ENCODE peak calls at places on chromosomes 5 and 9, in four cellular contexts. One of them, this sample, is unnamed.

GRCh38 chr5:134533115-134533815 is 7.8 kb downstream of the JADE2 start:
- DNase-seq in stimulated activated CD8-positive, alpha-beta memory T cell treated with anti-CD3 and anti-CD28 coated beads, Interleukin-15, amount 100 ng/mL, for 1 hour: no peak
- DNase-seq in ELR: no peak
- DNase-seq in Kasumi-1: peak
- DNase-seq in this sample: peak

GRCh38 chr5:143139585-143139984 is 263.9 kb downstream of the NR3C1 start:
- DNase-seq in stimulated activated CD8-positive, alpha-beta memory T cell treated with anti-CD3 and anti-CD28 coated beads, Interleukin-15, amount 100 ng/mL, for 1 hour: no peak
- DNase-seq in ELR: no peak
- DNase-seq in Kasumi-1: no peak
- DNase-seq in this sample: no peak

GRCh38 chr5:6707852-6708251 is 5.4 kb upstream of the TENT4A start:
- DNase-seq in stimulated activated CD8-positive, alpha-beta memory T cell treated with anti-CD3 and anti-CD28 coated beads, Interleukin-15, amount 100 ng/mL, for 1 hour: no peak
- DNase-seq in ELR: no peak
- DNase-seq in Kasumi-1: no peak
- DNase-seq in this sample: no peak

GRCh38 chr9:16794871-16795639 is 75.4 kb downstream of the BNC2 start:
- DNase-seq in stimulated activated CD8-positive, alpha-beta memory T cell treated with anti-CD3 and anti-CD28 coated beads, Interleukin-15, amount 100 ng/mL, for 1 hour: no peak
- DNase-seq in ELR: peak
- DNase-seq in Kasumi-1: no peak
- DNase-seq in this sample: peak

GRCh38 chr5:132134384-132134783 is 60.8 kb downstream of the CSF2 start:
- DNase-seq in stimulated activated CD8-positive, alpha-beta memory T cell treated with anti-CD3 and anti-CD28 coated beads, Interleukin-15, amount 100 ng/mL, for 1 hour: no peak
- DNase-seq in ELR: peak
- DNase-seq in Kasumi-1: peak
- DNase-seq in this sample: no peak

GRCh38 chr5:63375851-63376250 is 586.4 kb downstream of the HTR1A start:
- DNase-seq in stimulated activated CD8-positive, alpha-beta memory T cell treated with anti-CD3 and anti-CD28 coated beads, Interleukin-15, amount 100 ng/mL, for 1 hour: no peak
- DNase-seq in ELR: no peak
- DNase-seq in Kasumi-1: no peak
- DNase-seq in this sample: no peak

GRCh38 chr9:72129271-72130156 is 19.7 kb upstream of the GDA start:
- DNase-seq in stimulated activated CD8-positive, alpha-beta memory T cell treated with anti-CD3 and anti-CD28 coated beads, Interleukin-15, amount 100 ng/mL, for 1 hour: no peak
- DNase-seq in ELR: no peak
- DNase-seq in Kasumi-1: no peak
- DNase-seq in this sample: no peak

GRCh38 chr5:31585519-31586270 is 53.2 kb upstream of the PDZD2 start:
- DNase-seq in stimulated activated CD8-positive, alpha-beta memory T cell treated with anti-CD3 and anti-CD28 coated beads, Interleukin-15, amount 100 ng/mL, for 1 hour: no peak
- DNase-seq in ELR: no peak
- DNase-seq in Kasumi-1: no peak
- DNase-seq in this sample: no peak

GRCh38 chr5:76404694-76405306 is 1.7 kb downstream of the IQGAP2 start:
- DNase-seq in stimulated activated CD8-positive, alpha-beta memory T cell treated with anti-CD3 and anti-CD28 coated beads, Interleukin-15, amount 100 ng/mL, for 1 hour: no peak
- DNase-seq in ELR: no peak
- DNase-seq in Kasumi-1: peak
- DNase-seq in this sample: no peak

GRCh38 chr9:76045217-76045616 is 154.7 kb downstream of the PCSK5 start:
- DNase-seq in stimulated activated CD8-positive, alpha-beta memory T cell treated with anti-CD3 and anti-CD28 coated beads, Interleukin-15, amount 100 ng/mL, for 1 hour: no peak
- DNase-seq in ELR: no peak
- DNase-seq in Kasumi-1: no peak
- DNase-seq in this sample: no peak

GRCh38 chr5:39164016-39164415 is 55.3 kb downstream of the FYB1 start:
- DNase-seq in stimulated activated CD8-positive, alpha-beta memory T cell treated with anti-CD3 and anti-CD28 coated beads, Interleukin-15, amount 100 ng/mL, for 1 hour: no peak
- DNase-seq in ELR: no peak
- DNase-seq in Kasumi-1: no peak
- DNase-seq in this sample: no peak

GRCh38 chr5:111083323-111083722 is 8.8 kb upstream of the WDR36 start:
- DNase-seq in stimulated activated CD8-positive, alpha-beta memory T cell treated with anti-CD3 and anti-CD28 coated beads, Interleukin-15, amount 100 ng/mL, for 1 hour: no peak
- DNase-seq in ELR: no peak
- DNase-seq in Kasumi-1: no peak
- DNase-seq in this sample: no peak

GRCh38 chr9:37374892-37375291 is 47.6 kb upstream of the GRHPR start:
- DNase-seq in stimulated activated CD8-positive, alpha-beta memory T cell treated with anti-CD3 and anti-CD28 coated beads, Interleukin-15, amount 100 ng/mL, for 1 hour: no peak
- DNase-seq in ELR: no peak
- DNase-seq in Kasumi-1: no peak
- DNase-seq in this sample: no peak

GRCh38 chr5:65190328-65191053 is 291.2 kb downstream of the ADAMTS6 start:
- DNase-seq in stimulated activated CD8-positive, alpha-beta memory T cell treated with anti-CD3 and anti-CD28 coated beads, Interleukin-15, amount 100 ng/mL, for 1 hour: no peak
- DNase-seq in ELR: peak
- DNase-seq in Kasumi-1: no peak
- DNase-seq in this sample: no peak

GRCh38 chr5:160656961-160657570 is 194.9 kb downstream of the ATP10B start:
- DNase-seq in stimulated activated CD8-positive, alpha-beta memory T cell treated with anti-CD3 and anti-CD28 coated beads, Interleukin-15, amount 100 ng/mL, for 1 hour: no peak
- DNase-seq in ELR: no peak
- DNase-seq in Kasumi-1: no peak
- DNase-seq in this sample: no peak

GRCh38 chr9:132610661-132611060 is 28.3 kb downstream of the BARHL1 start:
- DNase-seq in stimulated activated CD8-positive, alpha-beta memory T cell treated with anti-CD3 and anti-CD28 coated beads, Interleukin-15, amount 100 ng/mL, for 1 hour: no peak
- DNase-seq in ELR: no peak
- DNase-seq in Kasumi-1: peak
- DNase-seq in this sample: no peak

GRCh38 chr5:80959138-80959537 is 1.0 kb upstream of the RASGRF2 start:
- DNase-seq in stimulated activated CD8-positive, alpha-beta memory T cell treated with anti-CD3 and anti-CD28 coated beads, Interleukin-15, amount 100 ng/mL, for 1 hour: no peak
- DNase-seq in ELR: no peak
- DNase-seq in Kasumi-1: no peak
- DNase-seq in this sample: no peak

GRCh38 chr9:113962391-113962790 is 86.3 kb downstream of the ZNF618 start:
- DNase-seq in stimulated activated CD8-positive, alpha-beta memory T cell treated with anti-CD3 and anti-CD28 coated beads, Interleukin-15, amount 100 ng/mL, for 1 hour: no peak
- DNase-seq in ELR: no peak
- DNase-seq in Kasumi-1: no peak
- DNase-seq in this sample: no peak

GRCh38 chr9:113526841-113527240 is 63.3 kb downstream of the RGS3 start:
- DNase-seq in stimulated activated CD8-positive, alpha-beta memory T cell treated with anti-CD3 and anti-CD28 coated beads, Interleukin-15, amount 100 ng/mL, for 1 hour: no peak
- DNase-seq in ELR: no peak
- DNase-seq in Kasumi-1: no peak
- DNase-seq in this sample: no peak

GRCh38 chr5:149273237-149273636 is 1.6 kb downstream of the AFAP1L1 start:
- DNase-seq in stimulated activated CD8-positive, alpha-beta memory T cell treated with anti-CD3 and anti-CD28 coated beads, Interleukin-15, amount 100 ng/mL, for 1 hour: no peak
- DNase-seq in ELR: no peak
- DNase-seq in Kasumi-1: no peak
- DNase-seq in this sample: no peak

GRCh38 chr5:132962429-132962928 is 955 bp downstream of the AFF4 start:
- DNase-seq in stimulated activated CD8-positive, alpha-beta memory T cell treated with anti-CD3 and anti-CD28 coated beads, Interleukin-15, amount 100 ng/mL, for 1 hour: no peak
- DNase-seq in ELR: peak
- DNase-seq in Kasumi-1: peak
- DNase-seq in this sample: no peak

GRCh38 chr9:105901514-105902109 is 207.3 kb downstream of the TMEM38B start:
- DNase-seq in stimulated activated CD8-positive, alpha-beta memory T cell treated with anti-CD3 and anti-CD28 coated beads, Interleukin-15, amount 100 ng/mL, for 1 hour: no peak
- DNase-seq in ELR: peak
- DNase-seq in Kasumi-1: peak
- DNase-seq in this sample: no peak

GRCh38 chr9:126611188-126611587 is 2.5 kb upstream of the LMX1B start:
- DNase-seq in stimulated activated CD8-positive, alpha-beta memory T cell treated with anti-CD3 and anti-CD28 coated beads, Interleukin-15, amount 100 ng/mL, for 1 hour: no peak
- DNase-seq in ELR: no peak
- DNase-seq in Kasumi-1: no peak
- DNase-seq in this sample: no peak

GRCh38 chr9:84239341-84239740 is 101.2 kb downstream of the SLC28A3 start:
- DNase-seq in stimulated activated CD8-positive, alpha-beta memory T cell treated with anti-CD3 and anti-CD28 coated beads, Interleukin-15, amount 100 ng/mL, for 1 hour: no peak
- DNase-seq in ELR: no peak
- DNase-seq in Kasumi-1: no peak
- DNase-seq in this sample: no peak

GRCh38 chr5:82413302-82414042 is 135.3 kb upstream of the RPS23 start:
- DNase-seq in stimulated activated CD8-positive, alpha-beta memory T cell treated with anti-CD3 and anti-CD28 coated beads, Interleukin-15, amount 100 ng/mL, for 1 hour: no peak
- DNase-seq in ELR: peak
- DNase-seq in Kasumi-1: no peak
- DNase-seq in this sample: no peak

GRCh38 chr9:135220601-135221575 is 133.4 kb downstream of the OLFM1 start:
- DNase-seq in stimulated activated CD8-positive, alpha-beta memory T cell treated with anti-CD3 and anti-CD28 coated beads, Interleukin-15, amount 100 ng/mL, for 1 hour: no peak
- DNase-seq in ELR: no peak
- DNase-seq in Kasumi-1: no peak
- DNase-seq in this sample: no peak

GRCh38 chr5:138981131-138981530 is 106.0 kb upstream of the LRRTM2 start:
- DNase-seq in stimulated activated CD8-positive, alpha-beta memory T cell treated with anti-CD3 and anti-CD28 coated beads, Interleukin-15, amount 100 ng/mL, for 1 hour: no peak
- DNase-seq in ELR: peak
- DNase-seq in Kasumi-1: no peak
- DNase-seq in this sample: no peak

GRCh38 chr5:168681556-168682183 is 102.5 kb upstream of the PANK3 start:
- DNase-seq in stimulated activated CD8-positive, alpha-beta memory T cell treated with anti-CD3 and anti-CD28 coated beads, Interleukin-15, amount 100 ng/mL, for 1 hour: no peak
- DNase-seq in ELR: peak
- DNase-seq in Kasumi-1: no peak
- DNase-seq in this sample: peak

GRCh38 chr5:132907161-132907560 is 33.7 kb downstream of the LEAP2 start:
- DNase-seq in stimulated activated CD8-positive, alpha-beta memory T cell treated with anti-CD3 and anti-CD28 coated beads, Interleukin-15, amount 100 ng/mL, for 1 hour: no peak
- DNase-seq in ELR: no peak
- DNase-seq in Kasumi-1: no peak
- DNase-seq in this sample: no peak

GRCh38 chr9:135498381-135499126 is 1.9 kb upstream of the MRPS2 start:
- DNase-seq in stimulated activated CD8-positive, alpha-beta memory T cell treated with anti-CD3 and anti-CD28 coated beads, Interleukin-15, amount 100 ng/mL, for 1 hour: no peak
- DNase-seq in ELR: no peak
- DNase-seq in Kasumi-1: no peak
- DNase-seq in this sample: no peak

GRCh38 chr5:35183243-35183955 is 46.9 kb downstream of the PRLR start:
- DNase-seq in stimulated activated CD8-positive, alpha-beta memory T cell treated with anti-CD3 and anti-CD28 coated beads, Interleukin-15, amount 100 ng/mL, for 1 hour: no peak
- DNase-seq in ELR: peak
- DNase-seq in Kasumi-1: peak
- DNase-seq in this sample: peak

GRCh38 chr5:95822038-95822407 is 503 bp downstream of the GLRX start:
- DNase-seq in stimulated activated CD8-positive, alpha-beta memory T cell treated with anti-CD3 and anti-CD28 coated beads, Interleukin-15, amount 100 ng/mL, for 1 hour: no peak
- DNase-seq in ELR: peak
- DNase-seq in Kasumi-1: peak
- DNase-seq in this sample: peak

GRCh38 chr5:97046270-97046982 is 96.0 kb downstream of the LIX1 start:
- DNase-seq in stimulated activated CD8-positive, alpha-beta memory T cell treated with anti-CD3 and anti-CD28 coated beads, Interleukin-15, amount 100 ng/mL, for 1 hour: no peak
- DNase-seq in ELR: peak
- DNase-seq in Kasumi-1: peak
- DNase-seq in this sample: no peak

GRCh38 chr9:13731637-13732036 is 452.1 kb upstream of the MPDZ start:
- DNase-seq in stimulated activated CD8-positive, alpha-beta memory T cell treated with anti-CD3 and anti-CD28 coated beads, Interleukin-15, amount 100 ng/mL, for 1 hour: no peak
- DNase-seq in ELR: no peak
- DNase-seq in Kasumi-1: no peak
- DNase-seq in this sample: no peak

GRCh38 chr5:1118738-1119137 is 6.9 kb upstream of the SLC12A7 start:
- DNase-seq in stimulated activated CD8-positive, alpha-beta memory T cell treated with anti-CD3 and anti-CD28 coated beads, Interleukin-15, amount 100 ng/mL, for 1 hour: no peak
- DNase-seq in ELR: no peak
- DNase-seq in Kasumi-1: no peak
- DNase-seq in this sample: no peak

GRCh38 chr5:91235194-91235793 is 147.8 kb downstream of the ARRDC3 start:
- DNase-seq in stimulated activated CD8-positive, alpha-beta memory T cell treated with anti-CD3 and anti-CD28 coated beads, Interleukin-15, amount 100 ng/mL, for 1 hour: no peak
- DNase-seq in ELR: no peak
- DNase-seq in Kasumi-1: no peak
- DNase-seq in this sample: no peak

This sample was measured in tibial artery.